ENCODE peak calls at places on chromosomes 2 and 18, in six cellular contexts. M is activated CD4-positive, alpha-beta T cell treated with anti-CD3 and anti-CD28 coated beads, Interleukin-2, amount 50 U/mL, for 1 hour; K is ACHN; X is GM12865; F is activated T-helper 1 cell treated with Interleukin-2 at 50 U/mL for 16 hours; V is NB4. C is an unnamed sample.

GRCh38 chr2:2826621-2827020 is 495.5 kb upstream of the MYT1L start:
- DNase-seq in F (no peak), M (no peak), K (no peak), X (no peak), V (no peak), C (no peak)

GRCh38 chr2:235080108-235080507 is 128.3 kb downstream of the SH3BP4 start:
- DNase-seq in X (no peak), F (no peak), M (no peak), K (no peak), V (no peak), C (no peak)

GRCh38 chr2:85920810-85921545 is 32.2 kb upstream of the ST3GAL5 start:
- DNase-seq in F (no peak), V (no peak), X (no peak), M (no peak), K (peak), C (no peak)

GRCh38 chr18:6509417-6510198 is 94.9 kb upstream of the L3MBTL4 start:
- DNase-seq in V (no peak), X (peak), F (no peak), M (no peak), K (no peak), C (peak)

GRCh38 chr2:63379438-63379837 is 208.8 kb downstream of the WDPCP start:
- DNase-seq in K (no peak), X (no peak), M (no peak), F (no peak), V (no peak), C (no peak)

GRCh38 chr2:207499114-207499513 is 30.6 kb upstream of the CREB1 start:
- DNase-seq in V (peak), X (no peak), F (no peak), K (no peak), M (no peak), C (no peak)

GRCh38 chr2:196220671-196221070 is 49.3 kb upstream of the STK17B start:
- DNase-seq in K (no peak), F (no peak), V (no peak), M (no peak), X (no peak), C (no peak)

GRCh38 chr2:149033716-149034115 is 4.8 kb upstream of the LYPD6B start:
- DNase-seq in F (no peak), M (no peak), V (no peak), X (no peak), K (no peak), C (no peak)

GRCh38 chr18:45517181-45517741 is 98.0 kb upstream of the SLC14A2 start:
- DNase-seq in K (no peak), V (no peak), M (no peak), F (no peak), X (no peak), C (no peak)

GRCh38 chr18:48475635-48476549 is 62.9 kb upstream of the CTIF start:
- DNase-seq in F (no peak), M (no peak), X (peak), K (peak), V (peak), C (peak)

GRCh38 chr2:181774601-181775179 is 94.4 kb upstream of the NEUROD1 start:
- DNase-seq in X (peak), M (no peak), V (no peak), K (no peak), F (no peak), C (no peak)

GRCh38 chr18:28961669-28962228 is 784.8 kb upstream of the CDH2 start:
- DNase-seq in K (peak), V (peak), X (peak), M (no peak), F (no peak), C (peak)

GRCh38 chr18:49949991-49950395 is 136.7 kb upstream of the ACAA2 start:
- DNase-seq in X (no peak), M (no peak), V (peak), F (no peak), K (no peak), C (no peak)

GRCh38 chr2:25690058-25690457 is 16.7 kb upstream of the DTNB start:
- DNase-seq in M (no peak), K (peak), X (no peak), F (no peak), V (peak), C (no peak)

GRCh38 chr2:18339326-18339725 is 221.1 kb downstream of the RDH14 start:
- DNase-seq in M (no peak), K (no peak), V (no peak), F (no peak), X (no peak), C (no peak)

GRCh38 chr2:219254590-219255219 is 987 bp upstream of the TUBA4A start:
- DNase-seq in V (peak), K (no peak), M (peak), X (no peak), F (no peak), C (peak)

GRCh38 chr2:48412409-48413259 is 117.3 kb upstream of the STON1 start:
- DNase-seq in V (peak), M (no peak), K (no peak), X (no peak), F (no peak), C (no peak)

GRCh38 chr18:63137999-63138448 is 181.5 kb downstream of the BCL2 start:
- DNase-seq in V (no peak), M (peak), X (peak), K (no peak), F (peak), C (peak)

GRCh38 chr2:1501991-1502390 is 88.7 kb downstream of the TPO start:
- DNase-seq in K (no peak), F (no peak), M (no peak), X (no peak), V (no peak), C (no peak)

GRCh38 chr2:221429741-221430491 is 142.2 kb downstream of the EPHA4 start:
- DNase-seq in X (no peak), K (no peak), V (no peak), F (no peak), M (no peak), C (no peak)

GRCh38 chr2:56127773-56128170 is 56.0 kb upstream of the CCDC85A start:
- DNase-seq in K (no peak), M (no peak), F (no peak), V (no peak), X (no peak), C (no peak)

GRCh38 chr2:9473985-9474360 is 378 bp upstream of the IAH1 start:
- DNase-seq in V (no peak), X (peak), F (peak), M (peak), K (peak), C (peak)

GRCh38 chr18:7064346-7064745 is 53.3 kb downstream of the LAMA1 start:
- DNase-seq in K (no peak), M (no peak), X (no peak), V (no peak), F (no peak), C (no peak)

GRCh38 chr2:19664651-19665050 is 237.1 kb downstream of the TTC32 start:
- DNase-seq in X (no peak), K (no peak), F (no peak), V (no peak), M (no peak), C (no peak)

C was measured in Karpas-422.